ENCODE peak calls at places on chromosomes 7 and 10, in eight cellular contexts. D, U, F, O, E, H, L and Z are unnamed samples.

GRCh38 chr7:157299613-157300405 is 37.0 kb upstream of the DNAJB6 start:
- DNase-seq in D (no peak), U (peak; percentile 49), F (peak; percentile 87), O (no peak), E (no peak), H (no peak), L (peak; percentile 55), Z (peak; percentile 73)

GRCh38 chr7:107180378-107180777 is 11.6 kb downstream of the HBP1 start:
- DNase-seq in D (no peak), U (peak; percentile 62), F (no peak), O (no peak), E (no peak), H (peak; percentile 59), L (no peak), Z (peak; percentile 58)

GRCh38 chr10:133230387-133231195 is 574 bp downstream of the UTF1 start:
- DNase-seq in D (no peak), U (no peak), F (peak; percentile 75), O (no peak), E (no peak), H (peak; percentile 36), L (no peak), Z (no peak)

GRCh38 chr10:63388421-63389031 is 77.3 kb downstream of the JMJD1C start:
- DNase-seq in D (no peak), U (no peak), F (no peak), O (no peak), E (no peak), H (no peak), L (no peak), Z (peak; percentile 2)

GRCh38 chr7:115249080-115249479 is 327.2 kb downstream of the MDFIC start:
- DNase-seq in D (no peak), U (no peak), F (no peak), O (no peak), E (no peak), H (no peak), L (no peak), Z (no peak)

GRCh38 chr10:69953851-69954250 is 98.8 kb upstream of the MACROH2A2 start:
- DNase-seq in D (no peak), U (no peak), F (no peak), O (no peak), E (no peak), H (no peak), L (no peak), Z (no peak)

GRCh38 chr10:113030453-113030852 is 80.4 kb downstream of the TCF7L2 start:
- DNase-seq in D (no peak), U (no peak), F (no peak), O (no peak), E (no peak), H (no peak), L (no peak), Z (peak; percentile 17)

GRCh38 chr7:73879977-73880681 is 19.2 kb downstream of the TMEM270 start:
- DNase-seq in D (peak; percentile 93), U (no peak), F (no peak), O (no peak), E (no peak), H (peak; percentile 27), L (no peak), Z (no peak)

GRCh38 chr10:64773357-64773756 is 1252.2 kb downstream of the REEP3 start:
- DNase-seq in D (no peak), U (no peak), F (no peak), O (no peak), E (no peak), H (no peak), L (no peak), Z (no peak)

GRCh38 chr10:101089520-101090299 is 27.9 kb downstream of the KAZALD1 start:
- DNase-seq in D (no peak), U (no peak), F (no peak), O (no peak), E (peak; percentile 9), H (no peak), L (no peak), Z (no peak)

GRCh38 chr10:52615349-52615748 is 157.2 kb downstream of the MBL2 start:
- DNase-seq in D (no peak), U (no peak), F (no peak), O (no peak), E (no peak), H (no peak), L (no peak), Z (no peak)

GRCh38 chr7:98862203-98862602 is 7.6 kb downstream of the TMEM130 start:
- DNase-seq in D (no peak), U (no peak), F (no peak), O (no peak), E (no peak), H (no peak), L (no peak), Z (no peak)

GRCh38 chr7:149772821-149773425 is 465 bp downstream of the ZNF467 start:
- DNase-seq in D (no peak), U (peak; percentile 33), F (peak; percentile 35), O (no peak), E (no peak), H (peak; percentile 35), L (no peak), Z (peak; percentile 23)